ENCODE peak calls at places on chromosomes 11 and 22, in seven cellular contexts. X is stimulated activated CD4-positive, alpha-beta T cell treated with anti-CD3 and anti-CD28 coated beads, Interleukin-2, amount 100 ng/mL, for 48 hours; E is small intestine; C is GM19239; P is ELF-1; U is RPMI8226; R is ACHN. T is an unnamed sample.

GRCh38 chr22:36510384-36510783 is 3.5 kb upstream of the FOXRED2 start:
- DNase-seq in X (no peak), E (no peak), C (no peak), P (no peak), U (no peak), R (no peak), T (no peak)

GRCh38 chr11:69869311-69869939 is 50.2 kb upstream of the FGF3 start:
- DNase-seq in X (no peak), E (no peak), C (no peak), P (no peak), U (no peak), R (no peak), T (no peak)

GRCh38 chr11:64459609-64460008 is 100.6 kb downstream of the RPS6KA4 start:
- DNase-seq in X (no peak), E (no peak), C (no peak), P (no peak), U (no peak), R (no peak), T (no peak)

GRCh38 chr11:72306186-72306585 is 62.2 kb upstream of the PHOX2A start:
- DNase-seq in X (no peak), E (no peak), C (no peak), P (no peak), U (no peak), R (no peak), T (peak; percentile 18)

GRCh38 chr11:75342966-75343870 is 8.2 kb downstream of the ARRB1 start:
- DNase-seq in X (no peak), E (peak; percentile 82), C (no peak), P (peak; percentile 87), U (no peak), R (no peak), T (no peak)

GRCh38 chr22:36963302-36963701 is 49.9 kb downstream of the CSF2RB start:
- DNase-seq in X (no peak), E (no peak), C (no peak), P (no peak), U (no peak), R (no peak), T (no peak)

GRCh38 chr22:49999063-49999900 is 13.3 kb downstream of the IL17REL start:
- DNase-seq in X (no peak), E (no peak), C (no peak), P (peak; percentile 51), U (no peak), R (no peak), T (no peak)

GRCh38 chr11:128629516-128630106 is 42.3 kb upstream of the ETS1 start:
- DNase-seq in X (no peak), E (no peak), C (no peak), P (no peak), U (no peak), R (no peak), T (no peak)

GRCh38 chr11:27215471-27216267 is 147.3 kb downstream of the CCDC34 start:
- DNase-seq in X (no peak), E (no peak), C (no peak), P (peak; percentile 19), U (no peak), R (no peak), T (no peak)

GRCh38 chr11:78564037-78564888 is 10.4 kb downstream of the NARS2 start:
- DNase-seq in X (peak; percentile 23), E (peak; percentile 80), C (no peak), P (no peak), U (peak; percentile 81), R (peak; percentile 68), T (no peak)

GRCh38 chr11:2209370-2209801 is 37.8 kb upstream of the TH start:
- DNase-seq in X (no peak), E (no peak), C (no peak), P (no peak), U (no peak), R (no peak), T (peak; percentile 61)

GRCh38 chr11:2803186-2804057 is 82.2 kb downstream of the CDKN1C start:
- DNase-seq in X (no peak), E (no peak), C (no peak), P (no peak), U (no peak), R (no peak), T (peak; percentile 8)

GRCh38 chr22:44340271-44341239 is 27.8 kb upstream of the SHISAL1 start:
- DNase-seq in X (no peak), E (no peak), C (no peak), P (no peak), U (peak; percentile 84), R (peak; percentile 61), T (peak; percentile 91)

GRCh38 chr22:35838849-35839646 is 121.4 kb downstream of the APOL5 start:
- DNase-seq in X (no peak), E (peak; percentile 33), C (no peak), P (peak; percentile 36), U (peak; percentile 60), R (peak; percentile 66), T (no peak)

GRCh38 chr11:5234390-5234834 is at the start of gene HBD:
- DNase-seq in X (no peak), E (no peak), C (peak; percentile 5), P (no peak), U (peak; percentile 10), R (no peak), T (no peak)

GRCh38 chr11:122394326-122394725 is 261.2 kb upstream of the UBASH3B start:
- DNase-seq in X (no peak), E (no peak), C (no peak), P (no peak), U (no peak), R (no peak), T (no peak)

GRCh38 chr22:34599567-34599966 is 466.4 kb upstream of the ISX start:
- DNase-seq in X (no peak), E (no peak), C (no peak), P (no peak), U (no peak), R (no peak), T (no peak)

GRCh38 chr11:79514269-79514668 is 73.4 kb upstream of the TENM4 start:
- DNase-seq in X (no peak), E (no peak), C (no peak), P (no peak), U (no peak), R (no peak), T (no peak)

GRCh38 chr11:11279956-11280689 is 72.9 kb downstream of the CSNK2A3 start:
- DNase-seq in X (no peak), E (no peak), C (no peak), P (peak; percentile 23), U (no peak), R (no peak), T (no peak)

GRCh38 chr22:44256085-44256484 is 56.7 kb downstream of the SHISAL1 start:
- DNase-seq in X (no peak), E (no peak), C (no peak), P (no peak), U (no peak), R (no peak), T (no peak)

GRCh38 chr11:65047581-65048422 is 6.8 kb downstream of the SAC3D1 start:
- DNase-seq in X (no peak), E (no peak), C (no peak), P (no peak), U (no peak), R (no peak), T (no peak)

GRCh38 chr22:29073618-29074275 is 912 bp downstream of the KREMEN1 start:
- DNase-seq in X (no peak), E (peak; percentile 52), C (no peak), P (peak; percentile 57), U (peak; percentile 15), R (peak; percentile 23), T (no peak)

GRCh38 chr22:40147388-40148176 is 30.1 kb upstream of the TNRC6B start:
- DNase-seq in X (no peak), E (no peak), C (no peak), P (peak; percentile 14), U (no peak), R (no peak), T (no peak)

GRCh38 chr11:124798991-124799383 is 1.2 kb downstream of the MSANTD2 start:
- DNase-seq in X (no peak), E (peak; percentile 35), C (no peak), P (peak; percentile 55), U (peak; percentile 34), R (peak; percentile 56), T (no peak)

GRCh38 chr22:46050916-46051614 is 74.1 kb upstream of the WNT7B start:
- DNase-seq in X (no peak), E (no peak), C (no peak), P (no peak), U (no peak), R (no peak), T (peak; percentile 9)

GRCh38 chr11:125370561-125371389 is 125.3 kb downstream of the FEZ1 start:
- DNase-seq in X (no peak), E (no peak), C (no peak), P (peak; percentile 79), U (no peak), R (no peak), T (no peak)

GRCh38 chr11:47177229-47177845 is 658 bp upstream of the ARFGAP2 start:
- DNase-seq in X (peak; percentile 51), E (peak; percentile 81), C (peak; percentile 71), P (peak; percentile 79), U (peak; percentile 91), R (peak; percentile 68), T (peak; percentile 73)

GRCh38 chr11:116885951-116886629 is 48.7 kb upstream of the APOA1 start:
- DNase-seq in X (no peak), E (no peak), C (no peak), P (no peak), U (no peak), R (no peak), T (no peak)

T was measured in posterior cingulate gyrus.